ENCODE peak calls at places on chromosomes 3 and 15, in five cellular contexts. F, Y, D, X and C are unnamed samples.

GRCh38 chr3:132626955-132627354 is 29.9 kb downstream of the ACKR4 start:
- DNase-seq in F (no peak), Y (no peak), D (no peak), X (no peak), C (peak; percentile 21)

GRCh38 chr3:55490194-55490913 is 3.2 kb upstream of the WNT5A start:
- DNase-seq in F (peak; percentile 17), Y (no peak), D (no peak), X (no peak), C (no peak)

GRCh38 chr3:133040696-133041523 is 2.7 kb downstream of the TMEM108 start:
- DNase-seq in F (peak; percentile 67), Y (peak; percentile 79), D (peak; percentile 84), X (peak; percentile 40), C (peak; percentile 87)

GRCh38 chr15:50823281-50823680 is 57.8 kb upstream of the SPPL2A start:
- DNase-seq in F (no peak), Y (no peak), D (no peak), X (no peak), C (no peak)

GRCh38 chr3:78148986-78149717 is 1109.3 kb downstream of the ROBO2 start:
- DNase-seq in F (peak; percentile 29), Y (peak; percentile 6), D (no peak), X (no peak), C (no peak)

GRCh38 chr3:124138148-124138547 is 146.2 kb upstream of the ROPN1 start:
- DNase-seq in F (no peak), Y (no peak), D (no peak), X (no peak), C (no peak)

GRCh38 chr15:70765504-70766281 is 2.3 kb upstream of the UACA start:
- DNase-seq in F (peak; percentile 63), Y (peak; percentile 31), D (no peak), X (no peak), C (no peak)

GRCh38 chr3:180319461-180319860 is 282.5 kb upstream of the TTC14 start:
- DNase-seq in F (no peak), Y (no peak), D (no peak), X (no peak), C (no peak)

GRCh38 chr3:186107148-186108105 is 1.5 kb downstream of the ETV5 start:
- DNase-seq in F (peak; percentile 72), Y (peak; percentile 76), D (peak; percentile 87), X (peak; percentile 61), C (peak; percentile 89)

GRCh38 chr3:63685340-63685739 is 32.9 kb downstream of the SNTN start:
- DNase-seq in F (no peak), Y (no peak), D (no peak), X (no peak), C (no peak)

GRCh38 chr3:15330031-15330596 is 2.3 kb downstream of the SH3BP5 start:
- DNase-seq in F (no peak), Y (peak; percentile 87), D (no peak), X (peak; percentile 66), C (peak; percentile 98)

GRCh38 chr3:53804697-53805462 is 41.3 kb downstream of the CHDH start:
- DNase-seq in F (peak; percentile 88), Y (peak; percentile 54), D (no peak), X (no peak), C (no peak)

GRCh38 chr15:72302955-72303354 is 17.0 kb downstream of the CELF6 start:
- DNase-seq in F (no peak), Y (no peak), D (no peak), X (no peak), C (no peak)

GRCh38 chr3:152350139-152350538 is 81.4 kb downstream of the MBNL1 start:
- DNase-seq in F (peak; percentile 73), Y (no peak), D (no peak), X (no peak), C (peak; percentile 57)

GRCh38 chr3:114319453-114319852 is 25.6 kb downstream of the TIGIT start:
- DNase-seq in F (peak; percentile 28), Y (peak; percentile 26), D (no peak), X (no peak), C (peak; percentile 30)

GRCh38 chr3:52827441-52827840 is 3.0 kb downstream of the ITIH4 start:
- DNase-seq in F (peak; percentile 50), Y (peak; percentile 18), D (no peak), X (no peak), C (no peak)

GRCh38 chr3:126982125-126982521 is 792 bp upstream of the PLXNA1 start:
- DNase-seq in F (peak; percentile 67), Y (no peak), D (no peak), X (no peak), C (no peak)

GRCh38 chr3:4322635-4323034 is 19.5 kb downstream of the SETMAR start:
- DNase-seq in F (peak; percentile 20), Y (peak; percentile 97), D (no peak), X (no peak), C (peak; percentile 50)

GRCh38 chr3:128367726-128368125 is 99.0 kb downstream of the DNAJB8 start:
- DNase-seq in F (peak; percentile 60), Y (no peak), D (no peak), X (no peak), C (no peak)

GRCh38 chr15:77982127-77982490 is 95.4 kb downstream of the TBC1D2B start:
- DNase-seq in F (no peak), Y (no peak), D (no peak), X (no peak), C (no peak)

GRCh38 chr15:55588070-55588817 is at the start of gene PYGO1:
- DNase-seq in F (peak; percentile 72), Y (peak; percentile 78), D (peak; percentile 89), X (peak; percentile 79), C (peak; percentile 70)

GRCh38 chr3:139127101-139127500 is 82.4 kb upstream of the PRR23C start:
- DNase-seq in F (peak; percentile 28), Y (peak; percentile 32), D (no peak), X (no peak), C (no peak)

GRCh38 chr15:79349526-79349925 is 38.6 kb downstream of the TMED3 start:
- DNase-seq in F (peak; percentile 16), Y (no peak), D (no peak), X (no peak), C (no peak)

GRCh38 chr3:77686560-77686959 is 646.7 kb downstream of the ROBO2 start:
- DNase-seq in F (no peak), Y (no peak), D (no peak), X (no peak), C (no peak)

GRCh38 chr3:171971919-171972526 is 67.4 kb upstream of the FNDC3B start:
- DNase-seq in F (no peak), Y (peak; percentile 45), D (no peak), X (no peak), C (no peak)

GRCh38 chr15:62904511-62904910 is 138.0 kb upstream of the TPM1 start:
- DNase-seq in F (no peak), Y (no peak), D (no peak), X (no peak), C (no peak)

GRCh38 chr15:24856397-24857093 is 98.2 kb upstream of the SNRPN start:
- DNase-seq in F (peak; percentile 9), Y (peak; percentile 49), D (no peak), X (no peak), C (no peak)

GRCh38 chr15:36643551-36643950 is 64.1 kb downstream of the CDIN1 start:
- DNase-seq in F (peak; percentile 32), Y (no peak), D (no peak), X (no peak), C (no peak)

GRCh38 chr3:74605437-74605836 is 9.0 kb downstream of the CNTN3 start:
- DNase-seq in F (no peak), Y (no peak), D (no peak), X (no peak), C (no peak)

GRCh38 chr15:101017041-101017754 is 98.0 kb downstream of the LRRK1 start:
- DNase-seq in F (no peak), Y (no peak), D (no peak), X (no peak), C (peak; percentile 39)

GRCh38 chr15:56744701-56745683 is 11.7 kb upstream of the ZNF280D start:
- DNase-seq in F (peak; percentile 18), Y (no peak), D (no peak), X (no peak), C (no peak)

GRCh38 chr15:70419046-70419445 is 321.3 kb upstream of the TLE3 start:
- DNase-seq in F (no peak), Y (no peak), D (peak; percentile 56), X (no peak), C (peak; percentile 66)